ENCODE peak calls at places on chromosomes 12 and 14, in four cellular contexts. L is Right ventricle myocardium superior; K is activated B cell treated with CpG ODN at 0.5 μM for 24 hours; M is activated T-helper 17 cell treated with anti-CD3 and anti-CD28 coated beads, Interleukin-2, amount 50 U/mL, for 72 hours. J is an unnamed sample.

GRCh38 chr14:88384653-88385205 is 728 bp upstream of the SPATA7 start:
- ATAC-seq in L (no peak), K (no peak), M (no peak), J (no peak)

GRCh38 chr12:6570264-6570887 is 2.3 kb upstream of the NOP2 start:
- ATAC-seq in L (no peak), K (no peak), M (no peak), J (no peak)

GRCh38 chr12:49064767-49065152 is 4.2 kb upstream of the KMT2D start:
- ATAC-seq in L (no peak), K (no peak), M (no peak), J (no peak)

GRCh38 chr12:46507766-46508165 is 135.2 kb upstream of the SLC38A2 start:
- ATAC-seq in L (no peak), K (no peak), M (peak), J (no peak)

GRCh38 chr14:21044106-21044618 is 2.0 kb downstream of the RNASE7 start:
- ATAC-seq in L (peak), K (no peak), M (no peak), J (no peak)

GRCh38 chr12:62813031-62813829 is 121.7 kb downstream of the PPM1H start:
- ATAC-seq in L (peak), K (peak), M (peak), J (no peak)

GRCh38 chr14:100019156-100019882 is 45.9 kb upstream of the EVL start:
- ATAC-seq in L (peak), K (no peak), M (no peak), J (no peak)

GRCh38 chr12:101743724-101744472 is 4.6 kb upstream of the SYCP3 start:
- ATAC-seq in L (no peak), K (peak), M (no peak), J (peak)

GRCh38 chr14:94354638-94355185 is 31.6 kb upstream of the SERPINA6 start:
- ATAC-seq in L (no peak), K (no peak), M (peak), J (no peak)

GRCh38 chr14:100556936-100557505 is 30.2 kb downstream of the BEGAIN start:
- ATAC-seq in L (peak), K (no peak), M (no peak), J (no peak)

GRCh38 chr12:11718768-11719253 is 69.3 kb downstream of the ETV6 start:
- ATAC-seq in L (peak), K (no peak), M (no peak), J (no peak)

GRCh38 chr12:57477710-57478681 is 1.7 kb downstream of the ARHGAP9 start:
- ATAC-seq in L (peak), K (peak), M (peak), J (peak)